ENCODE peak calls at places on chromosome 10, in five cellular contexts. One of them, this sample, is unnamed.

GRCh38 chr10:86362129-86362527 is 4.5 kb downstream of the GRID1 start:
- DNase-seq in AG04450: no peak
- DNase-seq in GM12878: no peak
- DNase-seq in mammary epithelial cell: no peak
- DNase-seq in dorsolateral prefrontal cortex: peak
- DNase-seq in this sample: no peak

GRCh38 chr10:7417103-7417623 is 6.3 kb upstream of the SFMBT2 start:
- DNase-seq in AG04450: peak
- DNase-seq in GM12878: no peak
- DNase-seq in dorsolateral prefrontal cortex: no peak
- DNase-seq in mammary epithelial cell: no peak
- DNase-seq in this sample: no peak

GRCh38 chr10:116524736-116525135 is 21.0 kb upstream of the PNLIP start:
- DNase-seq in dorsolateral prefrontal cortex: no peak
- DNase-seq in mammary epithelial cell: no peak
- DNase-seq in GM12878: no peak
- DNase-seq in AG04450: no peak
- DNase-seq in this sample: no peak

GRCh38 chr10:86403183-86403797 is 36.7 kb upstream of the GRID1 start:
- DNase-seq in mammary epithelial cell: no peak
- DNase-seq in AG04450: no peak
- DNase-seq in GM12878: no peak
- DNase-seq in dorsolateral prefrontal cortex: no peak
- DNase-seq in this sample: no peak

GRCh38 chr10:78472542-78472890 is 438.9 kb downstream of the RPS24 start:
- DNase-seq in dorsolateral prefrontal cortex: peak
- DNase-seq in AG04450: no peak
- DNase-seq in mammary epithelial cell: no peak
- DNase-seq in GM12878: no peak
- DNase-seq in this sample: no peak

GRCh38 chr10:99331207-99331803 is 2.1 kb downstream of the CNNM1 start:
- DNase-seq in GM12878: no peak
- DNase-seq in mammary epithelial cell: no peak
- DNase-seq in AG04450: no peak
- DNase-seq in dorsolateral prefrontal cortex: no peak
- DNase-seq in this sample: peak

GRCh38 chr10:102384053-102384452 is 11.5 kb upstream of the NFKB2 start:
- DNase-seq in GM12878: no peak
- DNase-seq in dorsolateral prefrontal cortex: no peak
- DNase-seq in mammary epithelial cell: no peak
- DNase-seq in AG04450: no peak
- DNase-seq in this sample: no peak

GRCh38 chr10:26869528-26869927 is 8.8 kb upstream of the ABI1 start:
- DNase-seq in mammary epithelial cell: peak
- DNase-seq in GM12878: no peak
- DNase-seq in AG04450: no peak
- DNase-seq in dorsolateral prefrontal cortex: no peak
- DNase-seq in this sample: peak

GRCh38 chr10:97333601-97334369 is 744 bp downstream of the FRAT2 start:
- DNase-seq in AG04450: no peak
- DNase-seq in mammary epithelial cell: peak
- DNase-seq in dorsolateral prefrontal cortex: peak
- DNase-seq in GM12878: no peak
- DNase-seq in this sample: peak

GRCh38 chr10:131003455-131003854 is 308.1 kb downstream of the TCERG1L start:
- DNase-seq in AG04450: no peak
- DNase-seq in mammary epithelial cell: no peak
- DNase-seq in GM12878: no peak
- DNase-seq in dorsolateral prefrontal cortex: no peak
- DNase-seq in this sample: no peak

GRCh38 chr10:59271160-59271559 is 91.2 kb downstream of the FAM13C start:
- DNase-seq in mammary epithelial cell: no peak
- DNase-seq in dorsolateral prefrontal cortex: no peak
- DNase-seq in GM12878: no peak
- DNase-seq in AG04450: no peak
- DNase-seq in this sample: no peak

GRCh38 chr10:98425511-98426352 is 10.8 kb upstream of the PYROXD2 start:
- DNase-seq in mammary epithelial cell: peak
- DNase-seq in dorsolateral prefrontal cortex: no peak
- DNase-seq in GM12878: no peak
- DNase-seq in AG04450: no peak
- DNase-seq in this sample: peak

GRCh38 chr10:50946991-50947781 is 61.8 kb upstream of the A1CF start:
- DNase-seq in dorsolateral prefrontal cortex: no peak
- DNase-seq in AG04450: no peak
- DNase-seq in mammary epithelial cell: no peak
- DNase-seq in GM12878: no peak
- DNase-seq in this sample: no peak

GRCh38 chr10:546451-546850 is 143.0 kb downstream of the DIP2C start:
- DNase-seq in dorsolateral prefrontal cortex: no peak
- DNase-seq in AG04450: no peak
- DNase-seq in GM12878: no peak
- DNase-seq in mammary epithelial cell: no peak
- DNase-seq in this sample: no peak

GRCh38 chr10:541750-542371 is 147.6 kb downstream of the DIP2C start:
- DNase-seq in dorsolateral prefrontal cortex: peak
- DNase-seq in mammary epithelial cell: no peak
- DNase-seq in AG04450: no peak
- DNase-seq in GM12878: no peak
- DNase-seq in this sample: no peak

GRCh38 chr10:543862-544822 is 145.3 kb downstream of the DIP2C start:
- DNase-seq in mammary epithelial cell: no peak
- DNase-seq in GM12878: no peak
- DNase-seq in AG04450: no peak
- DNase-seq in dorsolateral prefrontal cortex: no peak
- DNase-seq in this sample: no peak

GRCh38 chr10:541041-541440 is 148.4 kb downstream of the DIP2C start:
- DNase-seq in GM12878: no peak
- DNase-seq in mammary epithelial cell: no peak
- DNase-seq in AG04450: no peak
- DNase-seq in dorsolateral prefrontal cortex: no peak
- DNase-seq in this sample: no peak

DNA sequence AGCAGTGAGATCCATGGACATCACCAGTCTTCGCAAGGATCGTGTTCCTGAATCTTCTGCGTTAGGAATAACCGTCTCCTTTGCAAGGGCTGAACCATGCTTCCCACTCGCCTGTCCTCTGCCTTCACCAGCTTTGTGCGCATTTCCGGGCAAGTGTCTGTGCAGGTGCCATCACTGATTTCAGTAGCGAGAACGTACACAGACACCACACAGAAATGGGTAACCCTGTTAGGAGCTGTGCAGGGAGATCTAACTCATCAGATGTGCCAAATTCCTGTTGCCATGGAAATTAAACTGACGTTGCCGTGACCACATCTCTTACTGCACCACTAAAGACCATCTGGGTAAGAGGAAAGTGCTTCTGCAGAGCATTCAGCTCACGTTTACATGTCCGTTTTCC is 146.3 kb downstream of the DIP2C start:
- DNase-seq in mammary epithelial cell: no peak
- DNase-seq in dorsolateral prefrontal cortex: peak
- DNase-seq in AG04450: no peak
- DNase-seq in GM12878: no peak
- DNase-seq in this sample: no peak
- H3K27ac ChIP-seq in mammary epithelial cell: no peak
- H3K27ac ChIP-seq in dorsolateral prefrontal cortex: no peak
- H3K27ac ChIP-seq in AG04450: no peak
- H3K27ac ChIP-seq in GM12878: no peak
- H3K27ac ChIP-seq in this sample: no peak

GRCh38 chr10:61142987-61143386 is 199.0 kb upstream of the RHOBTB1 start:
- DNase-seq in AG04450: no peak
- DNase-seq in mammary epithelial cell: no peak
- DNase-seq in GM12878: no peak
- DNase-seq in dorsolateral prefrontal cortex: no peak
- DNase-seq in this sample: no peak
- TF ChIP-seq CTCF in AG04450: no peak
- TF ChIP-seq CTCF in mammary epithelial cell: no peak
- TF ChIP-seq CTCF in GM12878: peak
- TF ChIP-seq CTCF in dorsolateral prefrontal cortex: no peak
- TF ChIP-seq CTCF in this sample: no peak

DNA sequence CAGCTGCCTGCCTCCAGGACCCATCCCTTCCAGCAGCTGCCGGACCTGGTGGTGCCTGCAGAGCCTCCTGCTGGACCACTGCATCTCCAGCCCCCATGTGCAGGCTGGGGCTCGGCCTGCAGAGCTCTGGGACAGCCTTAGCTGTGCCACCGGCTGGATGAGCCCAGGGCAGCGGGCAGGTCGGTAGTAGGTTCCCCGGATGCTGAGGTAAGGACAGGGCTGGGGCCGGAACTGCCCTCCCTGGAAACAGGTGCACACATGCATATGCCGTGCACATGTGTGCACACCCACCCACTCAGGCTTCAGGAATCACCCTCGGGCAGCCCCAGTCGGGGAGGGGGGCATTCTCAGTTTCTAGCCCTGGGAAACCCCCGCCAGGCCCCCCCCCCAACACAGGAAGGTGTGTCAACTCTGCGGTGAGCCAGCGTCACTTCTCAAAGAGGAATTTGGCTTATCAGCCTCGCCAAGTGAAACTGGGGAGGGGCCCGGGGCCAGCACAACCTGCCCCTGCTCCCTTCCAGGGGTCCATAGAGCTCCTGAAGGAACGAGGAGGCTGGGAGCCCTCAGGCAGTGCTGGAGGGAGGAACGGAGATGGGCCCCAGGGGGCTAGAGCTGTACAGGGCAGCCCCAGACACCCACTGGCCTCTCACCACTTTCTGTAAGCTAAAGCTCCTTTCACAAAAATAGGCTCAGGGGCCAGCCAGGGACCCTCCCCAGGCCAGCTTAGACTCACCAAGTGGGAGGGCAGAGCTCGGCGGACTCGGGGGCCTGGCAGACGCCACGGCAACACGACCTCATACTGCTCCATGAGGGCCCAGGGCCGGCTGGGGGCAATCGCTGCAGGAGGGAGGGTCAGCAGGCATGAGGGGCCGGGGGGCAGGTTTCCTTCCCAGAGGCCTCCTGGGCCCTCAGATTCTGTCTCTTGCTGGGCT is 1.7 kb downstream of the ADAM8 start:
- DNase-seq in mammary epithelial cell: peak
- DNase-seq in dorsolateral prefrontal cortex: no peak
- DNase-seq in GM12878: peak
- DNase-seq in AG04450: no peak
- DNase-seq in this sample: peak
- H3K27ac ChIP-seq in mammary epithelial cell: peak
- H3K27ac ChIP-seq in dorsolateral prefrontal cortex: no peak
- H3K27ac ChIP-seq in GM12878: peak
- H3K27ac ChIP-seq in AG04450: no peak
- H3K27ac ChIP-seq in this sample: peak

GRCh38 chr10:91409069-91409868 is 875 bp upstream of the HECTD2 start:
- DNase-seq in dorsolateral prefrontal cortex: peak
- DNase-seq in GM12878: no peak
- DNase-seq in mammary epithelial cell: peak
- DNase-seq in AG04450: no peak
- DNase-seq in this sample: peak
- TF ChIP-seq CTCF in dorsolateral prefrontal cortex: peak
- TF ChIP-seq CTCF in GM12878: no peak
- TF ChIP-seq CTCF in mammary epithelial cell: no peak
- TF ChIP-seq CTCF in AG04450: no peak
- TF ChIP-seq CTCF in this sample: no peak

GRCh38 chr10:95467162-95467599 is 94.0 kb downstream of the SORBS1 start:
- DNase-seq in dorsolateral prefrontal cortex: no peak
- DNase-seq in GM12878: no peak
- DNase-seq in mammary epithelial cell: peak
- DNase-seq in AG04450: no peak
- DNase-seq in this sample: peak
- H3K27ac ChIP-seq in dorsolateral prefrontal cortex: no peak
- H3K27ac ChIP-seq in GM12878: no peak
- H3K27ac ChIP-seq in mammary epithelial cell: no peak
- H3K27ac ChIP-seq in AG04450: no peak
- H3K27ac ChIP-seq in this sample: no peak

GRCh38 chr10:11147723-11148122 is 130.1 kb downstream of the CELF2 start:
- DNase-seq in AG04450: no peak
- DNase-seq in GM12878: no peak
- DNase-seq in dorsolateral prefrontal cortex: no peak
- DNase-seq in mammary epithelial cell: no peak
- DNase-seq in this sample: no peak
- TF ChIP-seq CTCF in AG04450: no peak
- TF ChIP-seq CTCF in GM12878: no peak
- TF ChIP-seq CTCF in dorsolateral prefrontal cortex: no peak
- TF ChIP-seq CTCF in mammary epithelial cell: no peak
- TF ChIP-seq CTCF in this sample: no peak

GRCh38 chr10:12564173-12564572 is 214.8 kb downstream of the CAMK1D start:
- DNase-seq in AG04450: no peak
- DNase-seq in GM12878: no peak
- DNase-seq in mammary epithelial cell: peak
- DNase-seq in dorsolateral prefrontal cortex: no peak
- DNase-seq in this sample: peak
- H3K27ac ChIP-seq in AG04450: no peak
- H3K27ac ChIP-seq in GM12878: no peak
- H3K27ac ChIP-seq in mammary epithelial cell: no peak
- H3K27ac ChIP-seq in dorsolateral prefrontal cortex: no peak
- H3K27ac ChIP-seq in this sample: no peak